ENCODE peak calls at places on chromosomes 12 and 14, in eight cellular contexts. J, H, Z, U, I, M, R and T are unnamed samples.

GRCh38 chr14:91123201-91123600 is 9.3 kb downstream of the DGLUCY start:
- DNase-seq in I (no peak), J (no peak), Z (no peak), U (no peak), M (no peak), R (no peak), H (no peak), T (no peak)

GRCh38 chr14:52076334-52076733 is 7.5 kb upstream of the NID2 start:
- DNase-seq in J (peak), H (no peak), M (no peak), I (peak), U (peak), Z (no peak), R (no peak), T (peak)

GRCh38 chr12:100794441-100795192 is at the start of gene ANO4:
- DNase-seq in I (no peak), H (no peak), U (peak), Z (no peak), R (no peak), J (no peak), M (no peak), T (no peak)

GRCh38 chr14:20427231-20428009 is 8.5 kb downstream of the KLHL33 start:
- DNase-seq in H (peak), J (peak), U (peak), I (peak), Z (no peak), M (peak), R (peak), T (peak)

GRCh38 chr14:22466520-22466919 is 122.5 kb downstream of the DAD1 start:
- DNase-seq in J (peak), Z (no peak), R (no peak), I (peak), H (no peak), U (peak), M (peak), T (no peak)

GRCh38 chr14:65333926-65334687 is 78.4 kb upstream of the FUT8 start:
- DNase-seq in I (peak), M (no peak), J (peak), H (no peak), R (peak), U (peak), Z (peak), T (peak)

GRCh38 chr14:82720931-82721330 is 1187.3 kb upstream of the SEL1L start:
- DNase-seq in Z (no peak), J (no peak), I (no peak), H (no peak), M (no peak), R (peak), U (no peak), T (no peak)

GRCh38 chr12:99453831-99454538 is 193.6 kb upstream of the GARIN6 start:
- DNase-seq in M (peak), U (no peak), R (no peak), I (no peak), H (no peak), Z (no peak), J (peak), T (no peak)

GRCh38 chr14:85590784-85591183 is 60.8 kb downstream of the FLRT2 start:
- DNase-seq in J (peak), R (no peak), U (peak), M (no peak), H (no peak), Z (no peak), I (peak), T (peak)

GRCh38 chr12:26239508-26240328 is 44.3 kb downstream of the SSPN start:
- DNase-seq in R (peak), J (peak), H (no peak), U (peak), Z (no peak), M (no peak), I (peak), T (peak)

GRCh38 chr14:71289536-71289935 is 382.3 kb downstream of the PCNX1 start:
- DNase-seq in U (no peak), R (no peak), H (no peak), Z (no peak), I (no peak), M (peak), J (no peak), T (no peak)

GRCh38 chr12:95998611-95999300 is 2.6 kb upstream of the HAL start:
- DNase-seq in U (peak), Z (no peak), M (peak), I (peak), R (peak), H (peak), J (peak), T (peak)

GRCh38 chr12:40469736-40470135 is 222.5 kb upstream of the CNTN1 start:
- DNase-seq in M (no peak), R (no peak), U (no peak), I (no peak), J (no peak), Z (no peak), H (no peak), T (no peak)

GRCh38 chr12:56119361-56119796 is 1.3 kb downstream of the ZC3H10 start:
- DNase-seq in Z (peak), U (peak), R (peak), I (peak), J (peak), M (peak), H (peak), T (peak)

GRCh38 chr12:123398177-123398916 is 14.4 kb downstream of the KMT5A start:
- DNase-seq in I (peak), J (peak), Z (no peak), U (peak), R (peak), M (no peak), H (no peak), T (no peak)

GRCh38 chr14:71931492-71932228 is 569 bp upstream of the RGS6 start:
- DNase-seq in J (no peak), R (no peak), I (no peak), Z (peak), M (peak), U (no peak), H (no peak), T (no peak)

GRCh38 chr12:74780458-74781241 is 243.0 kb downstream of the ATXN7L3B start:
- DNase-seq in Z (no peak), I (peak), H (no peak), J (peak), R (peak), U (peak), M (no peak), T (peak)

GRCh38 chr12:57902371-57903042 is 38.9 kb upstream of the ATP23 start:
- DNase-seq in M (no peak), U (peak), J (peak), Z (no peak), R (no peak), I (no peak), H (no peak), T (peak)

GRCh38 chr12:58067610-58068387 is 126.4 kb downstream of the ATP23 start:
- DNase-seq in R (peak), Z (no peak), I (peak), M (no peak), H (no peak), J (peak), U (peak), T (peak)

GRCh38 chr14:34365309-34365915 is 96.6 kb downstream of the SPTSSA start:
- DNase-seq in U (peak), M (no peak), J (no peak), Z (no peak), R (no peak), I (peak), H (no peak), T (no peak)

GRCh38 chr12:12913626-12914388 is 22.4 kb downstream of the GPRC5A start:
- DNase-seq in U (no peak), J (no peak), M (no peak), R (no peak), Z (no peak), I (no peak), H (no peak), T (no peak)

GRCh38 chr12:12915654-12916053 is 24.3 kb downstream of the GPRC5A start:
- DNase-seq in R (no peak), Z (no peak), J (no peak), I (no peak), M (no peak), U (no peak), H (no peak), T (no peak)

GRCh38 chr12:12919666-12920435 is 28.5 kb downstream of the GPRC5A start:
- DNase-seq in M (no peak), I (no peak), U (no peak), H (no peak), J (no peak), Z (no peak), R (no peak), T (no peak)

GRCh38 chr12:12918781-12919180 is 27.4 kb downstream of the GPRC5A start:
- DNase-seq in Z (no peak), I (no peak), R (no peak), M (no peak), H (no peak), J (no peak), U (no peak), T (no peak)

DNA sequence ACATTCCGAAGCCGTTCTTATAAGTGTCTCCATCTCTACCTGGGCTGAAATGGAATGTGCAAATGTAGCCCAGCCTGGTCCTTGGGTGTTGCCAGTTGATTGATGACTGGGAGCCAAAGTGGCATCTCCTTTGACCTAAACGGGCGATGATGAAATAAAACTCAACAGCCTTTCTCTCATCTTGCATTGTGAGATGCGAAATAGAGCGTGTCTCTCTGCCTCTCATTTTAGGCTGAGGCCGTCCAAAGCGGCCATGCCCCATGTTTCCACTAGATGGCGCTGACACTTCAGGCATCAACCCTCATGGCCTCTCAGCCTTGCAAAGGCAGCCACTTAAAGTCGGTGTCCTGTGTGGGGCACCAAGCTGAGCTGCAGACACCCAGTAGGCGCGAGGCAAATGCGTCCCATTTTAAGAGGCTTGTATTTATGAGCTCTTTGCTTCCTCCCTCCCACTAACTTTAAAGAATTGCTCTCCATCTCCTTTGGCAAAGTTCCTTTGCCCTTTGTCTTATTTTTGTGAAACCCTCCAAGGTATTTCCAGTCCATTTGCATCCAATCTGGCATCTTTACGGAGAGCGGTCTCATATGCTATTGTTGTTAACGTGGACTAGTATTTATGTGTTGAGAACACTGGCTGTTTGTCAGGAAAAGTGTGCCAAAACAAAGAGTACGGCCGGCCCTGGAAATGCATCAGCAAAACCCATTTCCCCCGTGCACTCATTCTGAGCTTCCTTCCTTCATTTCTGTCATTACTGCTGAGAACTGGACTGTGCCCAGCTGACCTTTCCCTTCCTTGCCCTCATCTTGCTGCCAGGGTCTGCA is 25.0 kb downstream of the GPRC5A start:
- DNase-seq in J (peak), U (peak), I (peak), Z (peak), H (peak), R (peak), M (peak), T (peak)
- TF ChIP-seq CTCF in J (peak), U (peak), I (peak), Z (peak), H (peak), R (peak), M (peak), T (peak)

GRCh38 chr14:69036757-69037506 is 57.8 kb upstream of the ACTN1 start:
- DNase-seq in H (no peak), M (no peak), J (peak), U (no peak), Z (no peak), R (no peak), I (no peak), T (no peak)

GRCh38 chr14:69037790-69038448 is 58.8 kb upstream of the ACTN1 start:
- DNase-seq in M (no peak), R (no peak), J (peak), I (peak), H (no peak), U (peak), Z (no peak), T (peak)

GRCh38 chr14:69038449-69039286 is 59.6 kb upstream of the ACTN1 start:
- DNase-seq in I (peak), M (no peak), H (peak), R (no peak), J (peak), U (peak), Z (no peak), T (peak)

GRCh38 chr14:69039287-69039628 is 60.2 kb upstream of the ACTN1 start:
- DNase-seq in H (peak), R (no peak), Z (no peak), J (peak), M (no peak), I (peak), U (peak), T (peak)

DNA sequence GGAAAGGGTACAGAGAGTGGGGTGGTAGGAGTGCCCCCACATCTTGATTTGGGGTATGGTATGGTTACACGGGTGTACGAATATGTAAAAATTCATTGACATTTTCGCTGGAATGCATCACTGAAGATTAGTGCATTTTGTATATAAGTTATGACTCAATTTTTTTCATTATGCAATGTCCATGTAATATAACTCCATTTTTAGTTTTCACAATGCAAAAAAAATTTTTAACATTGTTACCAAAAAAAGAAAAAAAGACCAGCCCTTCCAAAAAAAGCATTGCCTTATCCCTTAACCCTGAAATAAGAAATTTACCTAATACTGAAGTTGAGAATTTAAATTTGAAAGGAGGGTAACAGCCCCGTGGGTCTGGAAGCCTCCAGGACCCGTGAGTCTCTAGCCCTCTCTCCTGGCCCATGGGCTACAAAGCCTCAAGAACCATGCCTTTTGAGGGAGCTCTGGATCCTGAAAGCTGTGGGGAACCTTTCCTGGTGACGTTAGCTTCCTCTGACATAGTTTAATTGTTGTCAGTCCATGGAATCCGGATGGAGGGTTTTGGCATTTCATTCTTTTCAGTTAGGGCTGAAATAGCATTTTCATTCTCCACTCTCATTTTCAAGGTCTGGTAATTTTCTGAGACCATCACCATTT is 55.6 kb upstream of the ACTN1 start:
- DNase-seq in R (no peak), Z (no peak), I (no peak), M (no peak), H (no peak), U (peak), J (peak), T (no peak)
- TF ChIP-seq CTCF in R (no peak), Z (no peak), I (no peak), M (no peak), H (no peak), U (peak), J (no peak), T (no peak)

DNA sequence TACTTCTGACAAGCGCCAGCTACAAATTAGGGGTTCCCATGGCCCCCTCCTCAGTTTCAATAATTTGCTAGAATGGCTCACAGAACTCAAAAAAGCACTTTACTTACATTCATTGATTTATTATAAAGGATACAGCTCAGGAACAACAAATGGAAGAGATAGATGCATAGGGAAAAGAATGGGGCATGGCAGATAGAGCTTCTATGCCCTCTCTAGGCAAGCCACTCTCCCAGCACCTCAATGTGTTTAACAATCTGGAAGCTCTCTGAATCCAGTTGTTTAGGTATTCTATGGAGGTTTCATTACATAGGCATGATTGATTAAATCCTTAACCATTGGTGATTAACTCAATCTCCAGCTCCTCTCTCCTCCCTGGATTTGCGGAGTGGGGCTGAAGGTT is 184.5 kb upstream of the DAAM1 start:
- DNase-seq in I (peak), H (no peak), U (peak), M (no peak), R (no peak), Z (no peak), J (no peak), T (no peak)
- TF ChIP-seq CTCF in I (no peak), H (no peak), U (peak), M (no peak), R (peak), Z (no peak), J (no peak), T (peak)

DNA sequence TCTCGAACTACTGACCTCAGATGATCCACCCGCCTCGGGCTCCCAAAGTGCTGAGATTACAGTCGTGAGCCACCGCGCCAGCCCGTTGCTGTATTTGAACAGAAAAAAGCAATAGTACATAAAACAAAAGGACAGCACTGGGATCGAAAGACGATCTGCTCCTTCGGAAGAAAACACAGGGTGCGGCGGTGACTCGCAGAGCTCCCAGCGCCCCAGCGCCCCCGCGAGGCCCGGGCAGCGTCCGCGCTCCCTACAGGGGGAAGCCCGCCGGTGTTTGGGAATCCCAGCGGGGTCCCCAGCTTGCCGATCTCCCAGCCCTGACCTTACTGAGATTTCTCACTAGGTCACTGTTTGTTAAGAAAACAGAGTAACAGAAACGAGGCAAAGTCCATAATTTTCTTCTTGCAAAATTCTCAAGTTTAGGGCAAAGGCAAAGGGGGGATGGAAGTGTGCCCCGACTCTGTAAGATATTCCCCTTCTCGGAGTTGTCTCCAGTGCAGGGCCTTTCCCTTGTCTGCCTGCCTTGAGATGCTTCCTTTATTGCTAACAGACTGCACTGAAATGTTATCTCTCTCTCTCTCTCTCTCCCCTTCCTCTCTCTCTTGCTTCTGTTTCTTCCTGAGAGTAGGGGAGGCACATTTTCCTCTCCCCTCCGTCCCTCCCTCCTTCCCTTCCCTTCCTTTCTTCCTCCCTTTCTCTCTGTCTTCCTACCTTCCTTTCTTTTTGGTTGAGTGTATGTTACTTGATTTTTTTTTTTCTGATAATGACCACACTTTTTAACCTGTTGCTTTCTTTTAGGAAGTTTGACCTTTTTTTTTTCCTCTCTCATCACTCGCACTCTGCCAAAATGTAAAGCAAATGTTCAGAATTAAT is 92.0 kb downstream of the TMEM30B start:
- DNase-seq in R (no peak), J (peak), H (peak), I (peak), M (peak), U (peak), Z (peak), T (peak)
- TF ChIP-seq CTCF in R (peak), J (peak), H (peak), I (peak), M (peak), U (peak), Z (no peak), T (peak)

GRCh38 chr14:38302034-38302433 is 46.1 kb upstream of the CLEC14A start:
- DNase-seq in H (no peak), J (no peak), Z (no peak), I (no peak), R (no peak), M (no peak), U (no peak), T (no peak)

GRCh38 chr14:38291681-38292459 is 36.0 kb upstream of the CLEC14A start:
- DNase-seq in J (peak), Z (no peak), H (no peak), M (no peak), U (peak), I (no peak), R (no peak), T (peak)

GRCh38 chr14:38302966-38303365 is 47.1 kb upstream of the CLEC14A start:
- DNase-seq in U (no peak), J (no peak), R (no peak), H (no peak), Z (no peak), I (no peak), M (no peak), T (no peak)

DNA sequence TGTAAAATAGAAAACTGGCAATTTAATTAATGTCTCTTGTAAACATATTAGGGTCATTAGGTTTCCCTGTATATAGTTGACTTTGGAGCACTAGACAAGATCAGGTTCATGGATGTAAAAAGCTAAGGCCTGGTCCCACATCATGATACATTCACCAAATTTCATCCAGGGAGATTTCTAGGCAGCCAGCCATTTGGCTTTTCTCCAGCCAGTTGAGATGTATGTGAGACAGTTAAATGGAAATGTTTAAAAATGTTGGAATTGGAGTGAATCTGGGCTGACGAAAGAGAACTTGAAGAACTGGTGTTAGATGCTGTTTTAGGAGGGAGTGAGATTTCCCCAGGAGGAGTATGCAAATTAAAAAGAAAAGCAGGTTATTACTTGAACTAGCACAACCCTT is 41.8 kb upstream of the CLEC14A start:
- DNase-seq in J (peak), H (no peak), R (no peak), I (peak), U (peak), Z (no peak), M (no peak), T (peak)
- TF ChIP-seq CTCF in J (no peak), H (no peak), R (no peak), I (no peak), U (no peak), Z (no peak), M (no peak), T (no peak)